ENCODE peak calls at places on chromosomes 6 and 20, in ten cellular contexts. N, M, T, S, E, W, J, R, X and U are unnamed samples.

GRCh38 chr6:167647333-167647732 is 179.4 kb upstream of the AFDN start:
- DNase-seq in N (no peak), M (no peak), T (no peak), S (no peak), E (no peak), W (no peak), J (no peak), R (no peak), X (no peak), U (no peak)

GRCh38 chr6:148429423-148429822 is 86.8 kb downstream of the SASH1 start:
- DNase-seq in N (no peak), M (no peak), T (no peak), S (no peak), E (no peak), W (no peak), J (no peak), R (no peak), X (no peak), U (no peak)

GRCh38 chr20:36105731-36106226 is 48.8 kb upstream of the EPB41L1 start:
- DNase-seq in N (no peak), M (no peak), T (no peak), S (no peak), E (no peak), W (peak; percentile 94), J (no peak), R (no peak), X (no peak), U (no peak)

GRCh38 chr20:22691369-22692118 is 107.2 kb upstream of the FOXA2 start:
- DNase-seq in N (peak; percentile 89), M (peak; percentile 85), T (peak; percentile 71), S (peak; percentile 67), E (peak; percentile 34), W (peak; percentile 72), J (peak; percentile 75), R (peak; percentile 87), X (peak; percentile 72), U (no peak)

GRCh38 chr6:157428418-157429202 is 47.6 kb downstream of the ZDHHC14 start:
- DNase-seq in N (peak; percentile 75), M (peak; percentile 16), T (no peak), S (no peak), E (no peak), W (no peak), J (peak; percentile 38), R (no peak), X (no peak), U (no peak)

GRCh38 chr20:63223121-63223825 is 7.3 kb upstream of the YTHDF1 start:
- DNase-seq in N (peak; percentile 72), M (peak; percentile 62), T (no peak), S (no peak), E (no peak), W (no peak), J (peak; percentile 56), R (peak; percentile 62), X (peak; percentile 76), U (no peak)

GRCh38 chr20:63895202-63895885 is 418 bp downstream of the DNAJC5 start:
- DNase-seq in N (no peak), M (no peak), T (no peak), S (no peak), E (no peak), W (no peak), J (no peak), R (no peak), X (no peak), U (no peak)

GRCh38 chr6:30816791-30817739 is 67.3 kb upstream of the DDR1 start:
- DNase-seq in N (no peak), M (no peak), T (no peak), S (no peak), E (no peak), W (no peak), J (no peak), R (no peak), X (no peak), U (no peak)

GRCh38 chr6:41595166-41595565 is 43.1 kb upstream of the MDFI start:
- DNase-seq in N (peak; percentile 15), M (no peak), T (no peak), S (no peak), E (no peak), W (no peak), J (no peak), R (no peak), X (no peak), U (no peak)
- H3K9me3 ChIP-seq in N (no peaks in the 10 kb centered on the region), M (no peaks in the 10 kb centered on the region), T (no peaks in the 10 kb centered on the region), S (no peaks in the 10 kb centered on the region), E (no peaks in the 10 kb centered on the region), W (no peaks in the 10 kb centered on the region), J (no peaks in the 10 kb centered on the region), R (no peaks in the 10 kb centered on the region), X (no peaks in the 10 kb centered on the region), U (no peaks in the 10 kb centered on the region)

DNA sequence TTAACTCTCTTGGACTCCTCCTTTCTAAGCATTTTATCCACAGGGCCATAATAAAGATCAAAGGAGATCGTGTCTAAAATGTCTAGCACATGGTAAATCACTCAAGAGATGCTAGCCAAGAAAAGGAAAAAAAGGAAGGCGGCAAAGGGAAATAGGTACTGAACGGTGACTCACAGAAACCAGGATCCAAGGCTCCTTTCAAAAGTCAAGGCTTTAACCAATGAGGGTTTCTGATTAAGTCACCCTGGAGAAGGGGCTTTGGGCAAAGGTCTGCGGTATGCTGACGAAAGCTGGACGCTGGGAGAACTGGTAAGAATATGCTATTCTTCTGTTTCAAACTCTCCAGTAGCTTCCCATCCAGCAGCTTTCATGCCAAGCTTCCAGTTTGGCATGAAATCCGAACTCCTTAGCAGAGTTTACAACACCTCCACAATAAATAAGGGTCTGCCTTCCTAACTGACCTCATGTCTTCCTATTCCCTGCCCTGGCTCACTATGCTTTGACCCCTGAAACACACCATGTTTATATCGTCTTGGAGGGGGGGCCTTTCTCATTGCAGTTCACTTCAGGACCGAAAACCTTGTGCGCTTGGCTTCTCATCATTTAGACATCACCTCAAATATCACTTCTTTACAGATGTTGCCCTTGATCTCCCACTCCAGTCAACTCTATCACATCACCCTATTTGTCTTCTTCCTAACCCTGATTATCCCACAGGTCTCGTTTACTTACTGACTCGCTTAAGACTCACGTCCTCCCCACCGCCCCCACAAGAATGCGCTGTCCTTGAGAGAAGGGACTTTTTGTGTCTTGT is 908 bp downstream of the TOMM34 start:
- DNase-seq in N (peak; percentile 66), M (peak; percentile 51), T (no peak), S (no peak), E (no peak), W (no peak), J (no peak), R (peak; percentile 30), X (peak; percentile 31), U (no peak)
- TF ChIP-seq CTCF in N (no peak), M (no peak), T (no peak), S (no peak), E (no peak), W (no peak), J (no peak), R (peak; percentile 11), X (no peak), U (no peak)

GRCh38 chr20:41594514-41595322 is 23.5 kb downstream of the CHD6 start:
- DNase-seq in N (no peak), M (no peak), T (no peak), S (no peak), E (no peak), W (no peak), J (no peak), R (no peak), X (no peak), U (no peak)
- H3K9me3 ChIP-seq in N (no peaks in the 10 kb centered on the region), M (peaks cover 12% of the 10 kb centered on the region), T (peaks cover 46% of the 10 kb centered on the region), S (peaks cover 7% of the 10 kb centered on the region), E (peaks cover 38% of the 10 kb centered on the region), W (no peaks in the 10 kb centered on the region), J (peaks cover 14% of the 10 kb centered on the region), R (no peaks in the 10 kb centered on the region), X (peaks cover 5% of the 10 kb centered on the region), U (peaks cover 57% of the 10 kb centered on the region)

DNA sequence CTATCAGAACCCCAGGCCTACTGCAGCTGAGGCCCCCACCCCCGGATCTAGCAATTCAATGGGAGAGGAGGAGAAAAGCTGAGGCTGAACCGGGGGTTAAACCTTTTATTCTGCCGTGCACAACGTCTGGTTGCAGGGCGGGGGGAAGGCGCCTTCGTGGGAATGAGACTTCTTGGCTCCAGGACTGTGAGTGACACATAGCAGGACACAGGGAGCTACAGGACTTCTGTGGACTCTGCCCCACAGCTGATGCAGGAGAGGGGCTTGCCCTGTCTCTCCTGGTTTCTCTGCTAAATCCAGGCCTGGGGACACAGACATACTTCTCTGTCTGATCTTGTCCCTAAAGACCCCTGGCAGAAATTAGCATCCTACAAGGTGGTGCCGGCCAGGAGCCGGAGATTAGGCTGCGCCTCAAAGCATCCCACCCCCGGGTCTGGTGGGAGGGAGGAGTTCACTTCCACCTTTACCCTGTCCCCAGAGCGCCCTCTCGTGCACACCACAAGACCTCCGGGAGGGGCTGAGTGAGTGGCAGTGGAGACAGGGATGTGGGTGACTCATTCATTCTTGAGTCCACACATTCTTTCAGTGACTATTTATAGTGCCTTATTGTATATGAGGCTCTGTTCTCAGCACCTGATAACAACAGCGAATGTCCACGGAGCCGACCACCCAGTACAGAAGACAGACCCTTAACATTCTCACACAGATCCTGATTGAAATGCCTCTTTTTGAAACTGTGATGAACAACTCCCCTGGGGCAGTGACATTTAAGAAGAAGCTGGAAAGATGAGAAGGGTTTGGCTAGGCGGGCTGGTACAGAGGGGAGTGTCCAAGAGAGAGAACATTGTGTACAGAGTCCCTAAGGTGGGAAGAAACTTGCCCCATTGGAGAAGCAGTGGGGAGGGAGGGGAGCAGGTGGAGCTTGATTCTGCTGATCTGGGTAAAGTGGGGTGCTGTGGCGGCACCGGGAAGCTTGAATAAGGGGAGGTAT is 38.9 kb downstream of the GMPR start:
- DNase-seq in N (peak; percentile 94), M (peak; percentile 80), T (peak; percentile 69), S (peak; percentile 57), E (peak; percentile 55), W (no peak), J (peak; percentile 93), R (peak; percentile 92), X (peak; percentile 33), U (no peak)
- TF ChIP-seq CTCF in N (peak; percentile 63), M (peak; percentile 43), T (peak; percentile 50), S (no peak), E (peak; percentile 66), W (no peak), J (peak; percentile 92), R (peak; percentile 69), X (peak; percentile 74), U (no peak)

DNA sequence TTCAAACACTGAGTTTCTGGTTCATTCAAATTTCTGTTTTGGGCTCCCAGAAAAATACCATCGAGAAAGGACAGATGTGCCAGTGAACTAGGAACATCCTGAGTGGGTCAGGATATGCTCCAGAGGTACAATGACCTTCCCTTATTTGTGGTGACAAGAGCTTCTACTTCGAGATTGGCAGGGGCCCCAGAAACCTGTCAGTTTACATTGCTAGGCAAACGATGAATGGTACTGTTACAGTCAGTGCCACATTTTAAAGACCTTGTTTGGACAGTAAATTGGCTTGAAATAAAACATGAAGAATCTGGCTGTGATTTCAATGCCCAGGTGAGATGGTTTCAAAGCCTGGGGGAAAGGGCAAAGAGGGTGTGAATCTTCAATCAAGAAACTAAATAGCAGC is 454.5 kb upstream of the ID4 start:
- DNase-seq in N (no peak), M (no peak), T (no peak), S (no peak), E (no peak), W (no peak), J (no peak), R (no peak), X (no peak), U (no peak)
- H3K9me3 ChIP-seq in N (no peaks in the 10 kb centered on the region), M (peaks cover 3% of the 10 kb centered on the region), T (peaks cover 11% of the 10 kb centered on the region), S (no peaks in the 10 kb centered on the region), E (no peaks in the 10 kb centered on the region), W (no peaks in the 10 kb centered on the region), J (no peaks in the 10 kb centered on the region), R (no peaks in the 10 kb centered on the region), X (no peaks in the 10 kb centered on the region), U (no peaks in the 10 kb centered on the region)